ENCODE peak calls at places on chromosomes 5 and 9, in eight cellular contexts. V is mesendoderm, H is NCI-H1930, Q is OCI-LY7, F is T-helper 1 cell, R is midbrain, Y is Calu3, M is HTR-8/SVneo. U is an unnamed sample.

GRCh38 chr9:70010015-70010414 is 33.6 kb upstream of the MAMDC2 start:
- DNase-seq in V (no peak), H (no peak), Q (no peak), F (no peak), R (no peak), Y (no peak), M (no peak), U (no peak)

GRCh38 chr5:170069512-170069911 is 36.2 kb upstream of the FOXI1 start:
- DNase-seq in V (no peak), H (no peak), Q (no peak), F (no peak), R (no peak), Y (no peak), M (no peak), U (no peak)

GRCh38 chr5:181008136-181008535 is 19.5 kb downstream of the BTNL3 start:
- DNase-seq in V (peak), H (no peak), Q (no peak), F (no peak), R (no peak), Y (no peak), M (no peak), U (peak)

GRCh38 chr9:20642045-20642444 is 19.7 kb upstream of the MLLT3 start:
- DNase-seq in V (no peak), H (no peak), Q (no peak), F (no peak), R (no peak), Y (no peak), M (no peak), U (no peak)

GRCh38 chr9:96513622-96514021 is 63.7 kb downstream of the HABP4 start:
- DNase-seq in V (no peak), H (no peak), Q (no peak), F (no peak), R (no peak), Y (no peak), M (no peak), U (no peak)

GRCh38 chr9:112878752-112879151 is 11.9 kb downstream of the SLC46A2 start:
- DNase-seq in V (no peak), H (no peak), Q (no peak), F (no peak), R (no peak), Y (no peak), M (no peak), U (no peak)

GRCh38 chr9:28001096-28001495 is 427.8 kb upstream of the C9orf72 start:
- DNase-seq in V (peak), H (no peak), Q (no peak), F (no peak), R (no peak), Y (no peak), M (no peak), U (peak)

GRCh38 chr9:113828211-113828610 is 47.9 kb upstream of the ZNF618 start:
- DNase-seq in V (no peak), H (no peak), Q (no peak), F (no peak), R (no peak), Y (no peak), M (no peak), U (no peak)

GRCh38 chr5:87113848-87114247 is 153.8 kb upstream of the RASA1 start:
- DNase-seq in V (no peak), H (no peak), Q (no peak), F (no peak), R (no peak), Y (peak), M (peak), U (no peak)

GRCh38 chr5:80760680-80761079 is 105.9 kb upstream of the DHFR start:
- DNase-seq in V (peak), H (no peak), Q (no peak), F (no peak), R (no peak), Y (no peak), M (no peak), U (no peak)

U was measured in GM23338.